ENCODE peak calls at places on chromosomes 11 and 22, in five cellular contexts. V is A549; N is CD4-positive, alpha-beta memory T cell; Y is SJSA1; U is GM23338. X is an unnamed sample.

GRCh38 chr22:29343313-29343805 is 27.9 kb upstream of the RASL10A start:
- DNase-seq in N (no peak), U (no peak), Y (peak), V (no peak), X (no peak)

GRCh38 chr11:28107331-28107725 is 628 bp downstream of the KIF18A start:
- DNase-seq in U (peak), N (no peak), Y (no peak), V (no peak), X (no peak)

GRCh38 chr11:41579546-41579945 is 120.1 kb upstream of the LRRC4C start:
- DNase-seq in V (no peak), Y (no peak), U (no peak), N (no peak), X (no peak)

GRCh38 chr11:1842149-1843097 is 3.6 kb downstream of the TNNI2 start:
- DNase-seq in V (no peak), Y (no peak), N (no peak), U (no peak), X (no peak)

GRCh38 chr11:75305993-75306392 is 45.5 kb downstream of the ARRB1 start:
- DNase-seq in V (no peak), N (no peak), Y (no peak), U (no peak), X (no peak)

GRCh38 chr11:90525962-90526361 is 303.1 kb upstream of the CHORDC1 start:
- DNase-seq in V (no peak), N (no peak), U (no peak), Y (no peak), X (no peak)

GRCh38 chr11:61683116-61683515 is 2.9 kb downstream of the DAGLA start:
- DNase-seq in U (no peak), N (no peak), V (no peak), Y (no peak), X (no peak)

GRCh38 chr22:31083377-31083768 is 2.3 kb downstream of the SMTN start:
- DNase-seq in U (no peak), V (no peak), Y (no peak), N (no peak), X (no peak)

GRCh38 chr11:116492600-116492999 is 280.2 kb downstream of the BUD13 start:
- DNase-seq in V (no peak), U (no peak), Y (no peak), N (no peak), X (no peak)

GRCh38 chr11:128548655-128549255 is 38.6 kb downstream of the ETS1 start:
- DNase-seq in N (no peak), U (peak), Y (no peak), V (no peak), X (no peak)

GRCh38 chr22:28793976-28794584 is 6.3 kb downstream of the XBP1 start:
- DNase-seq in U (no peak), N (no peak), V (no peak), Y (no peak), X (no peak)

GRCh38 chr11:65639623-65640482 is 2.0 kb downstream of the SIPA1 start:
- DNase-seq in U (no peak), Y (no peak), V (no peak), N (peak), X (no peak)

GRCh38 chr11:88414385-88414861 is 76.9 kb upstream of the CTSC start:
- DNase-seq in V (no peak), U (no peak), Y (no peak), N (peak), X (no peak)

GRCh38 chr22:41367039-41367679 is 14.6 kb upstream of the TEF start:
- DNase-seq in U (peak), V (peak), N (peak), Y (peak), X (peak)

GRCh38 chr11:95939091-95939490 is 15.2 kb upstream of the MTMR2 start:
- DNase-seq in N (no peak), V (no peak), Y (no peak), U (no peak), X (no peak)

GRCh38 chr11:44366741-44367140 is 56.8 kb upstream of the ALX4 start:
- DNase-seq in Y (no peak), V (no peak), N (no peak), U (no peak), X (no peak)

GRCh38 chr11:32829680-32830412 is at the start of gene PRRG4:
- DNase-seq in U (peak), Y (no peak), N (peak), V (peak), X (no peak)

GRCh38 chr22:17116931-17117330 is 4.2 kb downstream of the TMEM121B start:
- DNase-seq in U (no peak), V (no peak), Y (no peak), N (no peak), X (no peak)

DNA sequence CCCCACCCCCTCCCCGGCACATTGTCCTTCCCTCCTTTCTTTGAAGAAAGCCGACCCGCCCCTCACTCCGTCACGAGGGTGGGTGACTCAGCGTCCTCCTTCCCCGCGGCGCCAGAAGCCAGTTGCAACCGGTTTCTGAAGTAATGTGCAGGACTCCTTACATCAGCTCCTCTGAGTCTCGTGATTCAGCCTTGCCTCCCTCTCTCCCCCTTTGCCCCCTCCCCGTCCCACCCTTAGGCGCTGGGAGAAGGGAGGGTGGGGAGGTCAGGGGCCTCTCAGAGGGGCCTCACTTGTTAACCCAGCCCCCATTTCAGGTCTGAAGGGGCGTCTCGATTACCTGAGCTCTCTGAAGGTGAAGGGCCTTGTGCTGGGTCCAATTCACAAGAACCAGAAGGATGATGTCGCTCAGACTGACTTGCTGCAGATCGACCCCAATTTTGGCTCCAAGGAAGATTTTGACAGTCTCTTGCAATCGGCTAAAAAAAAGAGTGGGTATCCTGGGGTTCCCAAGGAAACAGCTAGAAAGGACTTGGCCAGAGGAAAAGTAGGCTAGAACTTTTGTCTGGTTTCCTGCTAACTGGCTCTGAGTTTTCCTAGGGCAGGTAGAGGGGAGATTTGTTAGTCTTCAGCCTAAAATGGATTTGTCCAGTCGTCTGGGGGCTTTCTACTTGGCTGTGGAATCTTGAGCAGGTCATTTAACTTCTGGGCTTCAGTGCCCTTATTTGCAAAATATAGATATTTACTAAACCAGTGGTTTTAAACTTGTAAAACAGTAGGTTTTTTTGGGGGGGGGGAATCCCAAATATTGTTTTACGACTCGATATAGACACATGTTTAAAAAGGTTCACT is 1.1 kb downstream of the SLC3A2 start:
- DNase-seq in N (peak), U (peak), Y (peak), V (peak), X (peak)
- H3K27ac ChIP-seq in N (peak), U (peak), Y (peak), V (peak), X (peak)

GRCh38 chr22:26513852-26514251 is 1.6 kb upstream of the TFIP11 start:
- DNase-seq in N (no peak), U (no peak), V (no peak), Y (no peak), X (no peak)

GRCh38 chr22:26515938-26516337 is 3.7 kb upstream of the TFIP11 start:
- DNase-seq in Y (no peak), U (no peak), N (no peak), V (no peak), X (no peak)

GRCh38 chr22:26514419-26515161 is 2.3 kb upstream of the TFIP11 start:
- DNase-seq in U (no peak), N (no peak), V (no peak), Y (no peak), X (no peak)

GRCh38 chr22:26508148-26508547 is 4.1 kb downstream of the TFIP11 start:
- DNase-seq in Y (no peak), N (no peak), U (no peak), V (no peak), X (no peak)

GRCh38 chr22:26512149-26512793 is at the start of gene TFIP11:
- DNase-seq in N (peak), U (peak), Y (peak), V (peak), X (peak)
- H3K27ac ChIP-seq in N (peak), U (peak), Y (peak), V (peak), X (no peak)

GRCh38 chr11:111428113-111428876 is 49.2 kb upstream of the POU2AF1 start:
- DNase-seq in U (no peak), N (no peak), V (no peak), Y (no peak), X (no peak)

GRCh38 chr11:111429066-111429506 is 50.0 kb upstream of the POU2AF1 start:
- DNase-seq in V (peak), U (peak), N (peak), Y (no peak), X (no peak)

GRCh38 chr11:111426615-111427014 is 47.5 kb upstream of the POU2AF1 start:
- DNase-seq in U (no peak), V (no peak), N (no peak), Y (no peak), X (no peak)

GRCh38 chr11:111423250-111423615 is 44.2 kb upstream of the POU2AF1 start:
- DNase-seq in U (no peak), Y (no peak), V (no peak), N (no peak), X (no peak)

GRCh38 chr11:111427471-111427912 is 48.4 kb upstream of the POU2AF1 start:
- DNase-seq in Y (no peak), N (no peak), U (no peak), V (no peak), X (no peak)
- H3K27ac ChIP-seq in Y (no peak), N (no peak), U (no peak), V (no peak), X (no peak)

GRCh38 chr22:33895444-33895843 is 24.8 kb downstream of the LARGE1 start:
- DNase-seq in V (no peak), Y (no peak), U (no peak), N (no peak), X (no peak)

GRCh38 chr22:33898121-33898520 is 22.2 kb downstream of the LARGE1 start:
- DNase-seq in U (peak), Y (no peak), V (no peak), N (no peak), X (no peak)

GRCh38 chr22:33896154-33896800 is 24.0 kb downstream of the LARGE1 start:
- DNase-seq in Y (no peak), N (no peak), U (no peak), V (no peak), X (no peak)

GRCh38 chr22:33896801-33897620 is 23.3 kb downstream of the LARGE1 start:
- DNase-seq in N (no peak), Y (no peak), V (no peak), U (peak), X (no peak)

DNA sequence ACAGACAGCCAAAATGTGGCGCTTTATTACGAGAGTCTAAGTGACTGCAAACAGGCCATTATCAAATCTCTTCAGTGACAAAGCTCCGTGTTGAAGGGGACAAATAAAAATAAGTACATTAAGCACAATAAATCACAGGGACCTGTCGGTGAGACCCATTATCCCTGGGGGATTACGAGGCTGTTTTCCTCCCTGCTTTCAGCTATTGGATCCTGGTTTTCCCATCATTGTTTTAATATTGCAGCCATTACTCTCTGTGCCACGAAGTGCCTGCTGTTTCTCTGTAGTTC is 22.7 kb downstream of the LARGE1 start:
- DNase-seq in V (no peak), U (no peak), N (no peak), Y (no peak), X (no peak)
- H3K27ac ChIP-seq in V (no peak), U (peak), N (no peak), Y (no peak), X (no peak)

GRCh38 chr11:124075492-124075840 is 34.3 kb upstream of the OR10G7 start:
- DNase-seq in V (no peak), N (no peak), U (no peak), Y (no peak), X (no peak)
- H3K27ac ChIP-seq in V (no peak), N (no peak), U (no peak), Y (peak), X (no peak)